ENCODE peak calls at places on chromosomes 16 and 17, in ten cellular contexts. One of them, this sample, is unnamed.

GRCh38 chr17:71530227-71530626 is 590.6 kb upstream of the SOX9 start:
- DNase-seq in spleen: no peak
- DNase-seq in pancreas: no peak
- DNase-seq in heart left ventricle: no peak
- DNase-seq in A549: no peak
- DNase-seq in colonic mucosa: no peak
- DNase-seq in tibial artery: no peak
- DNase-seq in kidney: no peak
- DNase-seq in body of pancreas: no peak
- DNase-seq in lower lobe of right lung: no peak
- DNase-seq in this sample: no peak

GRCh38 chr16:70158261-70158939 is 15.2 kb upstream of the CLEC18C start:
- DNase-seq in spleen: peak
- DNase-seq in pancreas: peak
- DNase-seq in heart left ventricle: no peak
- DNase-seq in A549: peak
- DNase-seq in colonic mucosa: no peak
- DNase-seq in tibial artery: no peak
- DNase-seq in kidney: no peak
- DNase-seq in body of pancreas: no peak
- DNase-seq in lower lobe of right lung: no peak
- DNase-seq in this sample: no peak

GRCh38 chr17:48854774-48855476 is 24.1 kb downstream of the CALCOCO2 start:
- DNase-seq in spleen: no peak
- DNase-seq in pancreas: no peak
- DNase-seq in heart left ventricle: no peak
- DNase-seq in A549: no peak
- DNase-seq in colonic mucosa: no peak
- DNase-seq in tibial artery: no peak
- DNase-seq in kidney: no peak
- DNase-seq in body of pancreas: no peak
- DNase-seq in lower lobe of right lung: no peak
- DNase-seq in this sample: no peak

GRCh38 chr16:11536104-11536866 is 50.4 kb downstream of the LITAF start:
- DNase-seq in spleen: no peak
- DNase-seq in pancreas: no peak
- DNase-seq in heart left ventricle: no peak
- DNase-seq in A549: no peak
- DNase-seq in colonic mucosa: no peak
- DNase-seq in tibial artery: no peak
- DNase-seq in kidney: peak
- DNase-seq in body of pancreas: no peak
- DNase-seq in lower lobe of right lung: no peak
- DNase-seq in this sample: no peak

GRCh38 chr17:79294459-79295071 is 219.9 kb downstream of the ENGASE start:
- DNase-seq in spleen: no peak
- DNase-seq in pancreas: peak
- DNase-seq in heart left ventricle: peak
- DNase-seq in A549: peak
- DNase-seq in colonic mucosa: peak
- DNase-seq in tibial artery: no peak
- DNase-seq in kidney: no peak
- DNase-seq in body of pancreas: peak
- DNase-seq in lower lobe of right lung: peak
- DNase-seq in this sample: peak

GRCh38 chr16:56389554-56389953 is 35.8 kb downstream of the AMFR start:
- DNase-seq in spleen: no peak
- DNase-seq in pancreas: no peak
- DNase-seq in heart left ventricle: no peak
- DNase-seq in A549: peak
- DNase-seq in colonic mucosa: no peak
- DNase-seq in tibial artery: no peak
- DNase-seq in kidney: no peak
- DNase-seq in body of pancreas: no peak
- DNase-seq in lower lobe of right lung: no peak
- DNase-seq in this sample: peak

GRCh38 chr16:9077001-9077809 is 14.2 kb upstream of the HAPSTR1 start:
- DNase-seq in spleen: no peak
- DNase-seq in pancreas: no peak
- DNase-seq in heart left ventricle: no peak
- DNase-seq in A549: peak
- DNase-seq in colonic mucosa: no peak
- DNase-seq in tibial artery: no peak
- DNase-seq in kidney: peak
- DNase-seq in body of pancreas: no peak
- DNase-seq in lower lobe of right lung: no peak
- DNase-seq in this sample: no peak

GRCh38 chr17:245020-245419 is 63.6 kb upstream of the DOC2B start:
- DNase-seq in spleen: peak
- DNase-seq in pancreas: no peak
- DNase-seq in heart left ventricle: no peak
- DNase-seq in A549: no peak
- DNase-seq in colonic mucosa: no peak
- DNase-seq in tibial artery: no peak
- DNase-seq in kidney: peak
- DNase-seq in body of pancreas: no peak
- DNase-seq in lower lobe of right lung: no peak
- DNase-seq in this sample: no peak

GRCh38 chr17:49516190-49516589 is 21.1 kb downstream of the NGFR start:
- DNase-seq in spleen: peak
- DNase-seq in pancreas: no peak
- DNase-seq in heart left ventricle: no peak
- DNase-seq in A549: no peak
- DNase-seq in colonic mucosa: no peak
- DNase-seq in tibial artery: peak
- DNase-seq in kidney: peak
- DNase-seq in body of pancreas: no peak
- DNase-seq in lower lobe of right lung: no peak
- DNase-seq in this sample: no peak

GRCh38 chr17:83189673-83190385 is 110.4 kb downstream of the METRNL start:
- DNase-seq in spleen: peak
- DNase-seq in pancreas: no peak
- DNase-seq in heart left ventricle: peak
- DNase-seq in A549: no peak
- DNase-seq in colonic mucosa: peak
- DNase-seq in tibial artery: peak
- DNase-seq in kidney: peak
- DNase-seq in body of pancreas: peak
- DNase-seq in lower lobe of right lung: peak
- DNase-seq in this sample: no peak

GRCh38 chr16:65767125-65767524 is 599.4 kb upstream of the CDH5 start:
- DNase-seq in spleen: no peak
- DNase-seq in pancreas: no peak
- DNase-seq in heart left ventricle: no peak
- DNase-seq in A549: no peak
- DNase-seq in colonic mucosa: no peak
- DNase-seq in tibial artery: no peak
- DNase-seq in kidney: no peak
- DNase-seq in body of pancreas: no peak
- DNase-seq in lower lobe of right lung: no peak
- DNase-seq in this sample: no peak
- TF ChIP-seq CTCF in spleen: no peak
- TF ChIP-seq CTCF in pancreas: no peak
- TF ChIP-seq CTCF in heart left ventricle: no peak
- TF ChIP-seq CTCF in A549: no peak
- TF ChIP-seq CTCF in colonic mucosa: no peak
- TF ChIP-seq CTCF in tibial artery: no peak
- TF ChIP-seq CTCF in kidney: no peak
- TF ChIP-seq CTCF in body of pancreas: no peak
- TF ChIP-seq CTCF in lower lobe of right lung: no peak
- TF ChIP-seq CTCF in this sample: no peak

DNA sequence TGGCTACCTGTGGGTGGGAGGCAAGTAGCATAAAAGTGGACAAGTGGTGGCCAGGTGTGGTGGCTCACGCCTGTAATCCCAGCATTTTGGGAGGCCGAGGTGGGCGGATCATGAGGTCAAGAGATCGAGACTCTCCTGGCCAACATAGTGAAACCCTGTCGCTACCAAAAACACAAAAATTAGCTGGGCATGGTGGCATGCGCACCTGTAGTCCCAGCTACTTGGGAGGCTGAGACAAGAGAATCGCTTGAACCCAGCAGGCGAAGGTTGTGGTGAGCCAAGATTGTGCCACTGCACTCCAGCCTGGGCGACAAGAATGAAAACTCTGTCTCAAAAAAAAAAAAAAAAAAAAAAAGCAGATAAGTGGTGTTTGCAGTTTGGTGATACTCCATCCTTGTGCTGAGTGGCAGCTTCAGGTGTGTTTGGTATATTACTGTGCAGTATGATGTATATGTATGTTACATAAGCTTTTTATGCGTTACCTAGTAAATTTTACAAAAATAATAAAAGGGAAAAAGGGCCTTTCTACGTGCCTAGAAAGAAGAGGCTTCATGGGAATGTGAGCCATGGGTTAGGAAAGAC is 856 bp downstream of the ICAM2 start:
- DNase-seq in spleen: no peak
- DNase-seq in pancreas: no peak
- DNase-seq in heart left ventricle: no peak
- DNase-seq in A549: no peak
- DNase-seq in colonic mucosa: peak
- DNase-seq in tibial artery: no peak
- DNase-seq in kidney: no peak
- DNase-seq in body of pancreas: no peak
- DNase-seq in lower lobe of right lung: no peak
- DNase-seq in this sample: no peak
- H3K27ac ChIP-seq in spleen: peak
- H3K27ac ChIP-seq in pancreas: peak
- H3K27ac ChIP-seq in heart left ventricle: peak
- H3K27ac ChIP-seq in A549: no peak
- H3K27ac ChIP-seq in colonic mucosa: peak
- H3K27ac ChIP-seq in tibial artery: no peak
- H3K27ac ChIP-seq in kidney: peak
- H3K27ac ChIP-seq in body of pancreas: peak
- H3K27ac ChIP-seq in lower lobe of right lung: peak
- H3K27ac ChIP-seq in this sample: no peak

GRCh38 chr17:61481421-61481820 is 29.2 kb downstream of the TBX4 start:
- DNase-seq in spleen: peak
- DNase-seq in pancreas: no peak
- DNase-seq in heart left ventricle: no peak
- DNase-seq in A549: no peak
- DNase-seq in colonic mucosa: no peak
- DNase-seq in tibial artery: no peak
- DNase-seq in kidney: peak
- DNase-seq in body of pancreas: no peak
- DNase-seq in lower lobe of right lung: peak
- DNase-seq in this sample: no peak

GRCh38 chr17:61478790-61479492 is 26.7 kb downstream of the TBX4 start:
- DNase-seq in spleen: peak
- DNase-seq in pancreas: no peak
- DNase-seq in heart left ventricle: no peak
- DNase-seq in A549: no peak
- DNase-seq in colonic mucosa: no peak
- DNase-seq in tibial artery: peak
- DNase-seq in kidney: peak
- DNase-seq in body of pancreas: no peak
- DNase-seq in lower lobe of right lung: peak
- DNase-seq in this sample: no peak

GRCh38 chr17:61482467-61482866 is 30.2 kb downstream of the TBX4 start:
- DNase-seq in spleen: peak
- DNase-seq in pancreas: no peak
- DNase-seq in heart left ventricle: no peak
- DNase-seq in A549: no peak
- DNase-seq in colonic mucosa: no peak
- DNase-seq in tibial artery: no peak
- DNase-seq in kidney: peak
- DNase-seq in body of pancreas: no peak
- DNase-seq in lower lobe of right lung: no peak
- DNase-seq in this sample: no peak

GRCh38 chr17:61479493-61480413 is 27.5 kb downstream of the TBX4 start:
- DNase-seq in spleen: peak
- DNase-seq in pancreas: no peak
- DNase-seq in heart left ventricle: no peak
- DNase-seq in A549: no peak
- DNase-seq in colonic mucosa: no peak
- DNase-seq in tibial artery: peak
- DNase-seq in kidney: peak
- DNase-seq in body of pancreas: no peak
- DNase-seq in lower lobe of right lung: peak
- DNase-seq in this sample: no peak

GRCh38 chr17:61480414-61480807 is 28.2 kb downstream of the TBX4 start:
- DNase-seq in spleen: peak
- DNase-seq in pancreas: no peak
- DNase-seq in heart left ventricle: no peak
- DNase-seq in A549: no peak
- DNase-seq in colonic mucosa: no peak
- DNase-seq in tibial artery: peak
- DNase-seq in kidney: peak
- DNase-seq in body of pancreas: no peak
- DNase-seq in lower lobe of right lung: peak
- DNase-seq in this sample: no peak
- H3K4me3 ChIP-seq in spleen: no peak
- H3K4me3 ChIP-seq in pancreas: no peak
- H3K4me3 ChIP-seq in heart left ventricle: no peak
- H3K4me3 ChIP-seq in A549: no peak
- H3K4me3 ChIP-seq in colonic mucosa: no peak
- H3K4me3 ChIP-seq in tibial artery: no peak
- H3K4me3 ChIP-seq in kidney: no peak
- H3K4me3 ChIP-seq in body of pancreas: no peak
- H3K4me3 ChIP-seq in lower lobe of right lung: no peak
- H3K4me3 ChIP-seq in this sample: no peak

GRCh38 chr17:46208997-46209396 is 15.8 kb upstream of the KANSL1 start:
- DNase-seq in spleen: no peak
- DNase-seq in pancreas: no peak
- DNase-seq in heart left ventricle: no peak
- DNase-seq in A549: no peak
- DNase-seq in colonic mucosa: no peak
- DNase-seq in tibial artery: no peak
- DNase-seq in kidney: no peak
- DNase-seq in body of pancreas: no peak
- DNase-seq in lower lobe of right lung: no peak
- DNase-seq in this sample: no peak

GRCh38 chr17:46216682-46217081 is 23.5 kb upstream of the KANSL1 start:
- DNase-seq in spleen: no peak
- DNase-seq in pancreas: no peak
- DNase-seq in heart left ventricle: no peak
- DNase-seq in A549: no peak
- DNase-seq in colonic mucosa: no peak
- DNase-seq in tibial artery: no peak
- DNase-seq in kidney: no peak
- DNase-seq in body of pancreas: no peak
- DNase-seq in lower lobe of right lung: no peak
- DNase-seq in this sample: no peak

DNA sequence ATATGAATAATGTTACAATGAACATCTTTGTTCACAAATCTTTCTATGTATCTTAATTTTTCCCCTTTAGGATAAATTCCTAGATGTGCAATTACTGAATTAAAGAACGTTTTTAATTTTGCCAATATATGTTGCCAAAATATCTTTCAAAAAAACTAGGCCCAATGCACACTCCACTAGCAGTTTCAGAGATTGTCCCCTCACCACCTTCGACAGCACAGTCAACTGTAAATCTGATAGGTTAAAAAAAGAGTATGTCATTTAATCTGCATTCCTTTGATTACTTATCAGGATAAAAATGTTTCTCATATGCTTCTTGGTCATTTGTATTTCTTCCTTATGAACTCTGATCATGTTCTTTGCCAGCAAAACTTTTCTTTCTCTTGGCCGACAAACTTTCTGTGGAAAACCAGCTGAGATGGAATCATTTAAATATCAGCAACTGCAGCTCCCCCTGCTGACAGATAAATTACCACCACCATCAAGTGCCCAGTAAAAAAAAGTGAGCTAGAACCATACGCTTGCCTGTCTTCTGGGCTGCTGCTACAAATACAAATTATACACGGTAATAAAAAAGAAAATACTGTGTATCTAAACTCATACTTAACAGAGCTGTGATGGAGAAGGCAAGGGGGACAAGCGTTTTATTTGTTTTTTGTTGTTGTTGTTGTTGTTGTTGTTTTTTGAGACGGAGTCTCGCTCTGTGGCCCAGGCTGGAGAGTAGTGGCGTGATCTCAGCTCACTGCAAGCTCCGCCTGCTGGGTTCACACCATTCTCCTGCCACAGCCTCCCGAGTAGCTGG is 19.6 kb upstream of the KANSL1 start:
- DNase-seq in spleen: no peak
- DNase-seq in pancreas: no peak
- DNase-seq in heart left ventricle: no peak
- DNase-seq in A549: peak
- DNase-seq in colonic mucosa: peak
- DNase-seq in tibial artery: peak
- DNase-seq in kidney: no peak
- DNase-seq in body of pancreas: peak
- DNase-seq in lower lobe of right lung: no peak
- DNase-seq in this sample: peak
- TF ChIP-seq CTCF in spleen: peak
- TF ChIP-seq CTCF in pancreas: peak
- TF ChIP-seq CTCF in heart left ventricle: peak
- TF ChIP-seq CTCF in A549: peak
- TF ChIP-seq CTCF in colonic mucosa: peak
- TF ChIP-seq CTCF in tibial artery: peak
- TF ChIP-seq CTCF in kidney: peak
- TF ChIP-seq CTCF in body of pancreas: peak
- TF ChIP-seq CTCF in lower lobe of right lung: peak
- TF ChIP-seq CTCF in this sample: peak